ENCODE peak calls at places on chromosome 11, in eight cellular contexts. D is HAP-1; P is lower leg skin; O is T-cell; G is ELR; J is stimulated activated CD8-positive, alpha-beta memory T cell treated with anti-CD3 and anti-CD28 coated beads, Interleukin-7, amount 100 ng/mL, for 1 hour; I is LoVo; E is H1. V is an unnamed sample.

GRCh38 chr11:103359221-103359620 is 250.0 kb downstream of the DYNC2H1 start:
- DNase-seq in D (no peak), P (no peak), O (no peak), G (peak; percentile 28), J (no peak), I (no peak), E (no peak), V (no peak)

GRCh38 chr11:9738126-9738525 is 74.2 kb downstream of the SWAP70 start:
- DNase-seq in D (no peak), P (peak; percentile 35), O (no peak), G (no peak), J (no peak), I (no peak), E (no peak), V (no peak)

GRCh38 chr11:77039491-77040400 is 5.5 kb downstream of the B3GNT6 start:
- DNase-seq in D (no peak), P (no peak), O (no peak), G (no peak), J (no peak), I (peak; percentile 44), E (no peak), V (no peak)

GRCh38 chr11:119645018-119645417 is 84.0 kb downstream of the NECTIN1 start:
- DNase-seq in D (no peak), P (no peak), O (no peak), G (no peak), J (no peak), I (no peak), E (no peak), V (no peak)

GRCh38 chr11:119148855-119149370 is at the start of gene ABCG4:
- DNase-seq in D (peak; percentile 57), P (no peak), O (no peak), G (peak; percentile 27), J (no peak), I (no peak), E (no peak), V (no peak)

GRCh38 chr11:88475991-88476418 is 138.5 kb upstream of the CTSC start:
- DNase-seq in D (no peak), P (no peak), O (no peak), G (peak; percentile 36), J (no peak), I (no peak), E (no peak), V (no peak)

GRCh38 chr11:75425422-75425821 is 7.6 kb downstream of the KLHL35 start:
- DNase-seq in D (peak; percentile 33), P (no peak), O (no peak), G (peak; percentile 21), J (no peak), I (no peak), E (no peak), V (no peak)

GRCh38 chr11:19670030-19670761 is 42.4 kb upstream of the NAV2 start:
- DNase-seq in D (no peak), P (peak; percentile 60), O (no peak), G (peak; percentile 28), J (no peak), I (no peak), E (no peak), V (no peak)

GRCh38 chr11:32435511-32435946 is at the start of gene WT1:
- DNase-seq in D (peak; percentile 87), P (no peak), O (no peak), G (no peak), J (no peak), I (no peak), E (no peak), V (no peak)

GRCh38 chr11:35945137-35945518 is 1.3 kb downstream of the LDLRAD3 start:
- DNase-seq in D (no peak), P (no peak), O (no peak), G (no peak), J (no peak), I (no peak), E (no peak), V (no peak)

GRCh38 chr11:14852571-14853177 is 39.4 kb downstream of the CYP2R1 start:
- DNase-seq in D (no peak), P (no peak), O (no peak), G (no peak), J (no peak), I (peak; percentile 28), E (no peak), V (no peak)

GRCh38 chr11:99687320-99687719 is 666.6 kb downstream of the CNTN5 start:
- DNase-seq in D (no peak), P (no peak), O (no peak), G (peak; percentile 36), J (no peak), I (no peak), E (no peak), V (no peak)

GRCh38 chr11:61352038-61352437 is 9.6 kb downstream of the CYB561A3 start:
- DNase-seq in D (no peak), P (no peak), O (no peak), G (no peak), J (no peak), I (no peak), E (no peak), V (no peak)

GRCh38 chr11:9386086-9386485 is 1.6 kb downstream of the IPO7 start:
- DNase-seq in D (no peak), P (no peak), O (no peak), G (peak; percentile 28), J (no peak), I (no peak), E (no peak), V (no peak)

GRCh38 chr11:105878510-105878909 is 143.5 kb downstream of the MSANTD4 start:
- DNase-seq in D (no peak), P (no peak), O (no peak), G (no peak), J (no peak), I (no peak), E (no peak), V (no peak)

GRCh38 chr11:64186205-64187165 is 514 bp downstream of the STIP1 start:
- DNase-seq in D (peak; percentile 63), P (no peak), O (no peak), G (peak; percentile 24), J (no peak), I (no peak), E (no peak), V (no peak)

GRCh38 chr11:65663634-65664200 is 1.0 kb upstream of the RELA start:
- DNase-seq in D (peak; percentile 56), P (peak; percentile 62), O (no peak), G (peak; percentile 68), J (no peak), I (peak; percentile 32), E (no peak), V (no peak)

GRCh38 chr11:129960216-129961214 is 42.1 kb downstream of the PRDM10 start:
- DNase-seq in D (no peak), P (no peak), O (no peak), G (peak; percentile 94), J (no peak), I (peak; percentile 64), E (no peak), V (no peak)

GRCh38 chr11:2265396-2265795 is 5.0 kb downstream of the ASCL2 start:
- DNase-seq in D (no peak), P (peak; percentile 14), O (no peak), G (no peak), J (no peak), I (no peak), E (no peak), V (no peak)

GRCh38 chr11:125348141-125348651 is 147.9 kb downstream of the FEZ1 start:
- DNase-seq in D (no peak), P (no peak), O (no peak), G (no peak), J (no peak), I (no peak), E (no peak), V (no peak)

GRCh38 chr11:11782532-11783110 is 59.2 kb upstream of the USP47 start:
- DNase-seq in D (no peak), P (peak; percentile 68), O (no peak), G (no peak), J (no peak), I (no peak), E (no peak), V (no peak)

GRCh38 chr11:120658071-120658423 is 146.5 kb downstream of the GRIK4 start:
- DNase-seq in D (no peak), P (no peak), O (no peak), G (no peak), J (no peak), I (no peak), E (no peak), V (no peak)